ENCODE peak calls at places on chromosomes 12 and 14, in four cellular contexts. O is CD4-positive, alpha-beta memory T cell; Q is tibial nerve; L is psoas muscle. W is an unnamed sample.
A peak's percentile ranks its signal among the peaks of the same experiment; 100 is the strongest.

GRCh38 chr14:23379331-23380196 is 2.7 kb downstream of the CMTM5 start:
- DNase-seq in Q (no peak), L (peak; percentile 80), O (peak; percentile 64), W (peak; percentile 8)

GRCh38 chr12:13179159-13180074 is 17.1 kb upstream of the EMP1 start:
- DNase-seq in Q (no peak), O (peak; percentile 34), L (peak; percentile 68), W (no peak)

GRCh38 chr14:30582376-30582775 is 23.4 kb downstream of the G2E3 start:
- DNase-seq in Q (no peak), O (no peak), L (no peak), W (no peak)

GRCh38 chr12:65306603-65307501 is 28.4 kb downstream of the MSRB3 start:
- DNase-seq in O (no peak), Q (peak; percentile 25), L (no peak), W (no peak)

GRCh38 chr12:32776258-32776657 is 20.6 kb upstream of the YARS2 start:
- DNase-seq in L (no peak), Q (no peak), O (no peak), W (no peak)

GRCh38 chr12:63945777-63946176 is 101.3 kb downstream of the SRGAP1 start:
- DNase-seq in L (no peak), Q (no peak), O (no peak), W (no peak)

GRCh38 chr14:96362071-96362964 is 823 bp downstream of the ATG2B start:
- DNase-seq in Q (peak; percentile 19), L (no peak), O (peak; percentile 76), W (peak; percentile 54)

GRCh38 chr14:73755434-73756014 is 41.3 kb upstream of the PNMA1 start:
- DNase-seq in L (no peak), O (no peak), Q (no peak), W (peak; percentile 58)

GRCh38 chr12:59548930-59549329 is 46.9 kb upstream of the SLC16A7 start:
- DNase-seq in L (no peak), O (peak; percentile 21), Q (no peak), W (no peak)

GRCh38 chr14:64823305-64823985 is 56.3 kb downstream of the SPTB start:
- DNase-seq in Q (peak; percentile 50), L (peak; percentile 91), O (peak; percentile 58), W (peak; percentile 60)

GRCh38 chr14:32508281-32508680 is 179.2 kb downstream of the AKAP6 start:
- DNase-seq in Q (no peak), L (no peak), O (no peak), W (no peak)

GRCh38 chr12:104473374-104473983 is 16.7 kb downstream of the CHST11 start:
- DNase-seq in L (no peak), Q (no peak), O (no peak), W (peak; percentile 8)

GRCh38 chr14:55361190-55361589 is 50.4 kb downstream of the ATG14 start:
- DNase-seq in Q (no peak), O (no peak), L (no peak), W (no peak)

GRCh38 chr12:68823711-68824110 is 15.7 kb downstream of the MDM2 start:
- DNase-seq in L (no peak), Q (no peak), O (no peak), W (no peak)

GRCh38 chr12:101813117-101813516 is 17.6 kb downstream of the GNPTAB start:
- DNase-seq in O (no peak), L (no peak), Q (no peak), W (no peak)

GRCh38 chr14:24941719-24942118 is 108.2 kb downstream of the STXBP6 start:
- DNase-seq in Q (no peak), L (no peak), O (no peak), W (no peak)

GRCh38 chr12:124386661-124387509 is 92.0 kb downstream of the RFLNA start:
- DNase-seq in Q (no peak), L (peak; percentile 77), O (no peak), W (no peak)

GRCh38 chr14:105173901-105174894 is 5.6 kb upstream of the JAG2 start:
- DNase-seq in O (no peak), L (no peak), Q (no peak), W (no peak)

GRCh38 chr14:67820428-67820881 is 876 bp downstream of the RAD51B start:
- DNase-seq in O (no peak), Q (no peak), L (no peak), W (no peak)

GRCh38 chr12:114011711-114012110 is 45.6 kb upstream of the RBM19 start:
- DNase-seq in O (no peak), L (no peak), Q (no peak), W (no peak)

GRCh38 chr12:56208014-56208413 is 13.7 kb downstream of the RNF41 start:
- DNase-seq in O (no peak), L (no peak), Q (no peak), W (no peak)

GRCh38 chr12:51205350-51205749 is 12.5 kb downstream of the POU6F1 start:
- DNase-seq in O (no peak), L (no peak), Q (no peak), W (no peak)

GRCh38 chr14:103522028-103522581 is 525 bp downstream of the CKB start:
- DNase-seq in L (peak; percentile 60), Q (no peak), O (peak; percentile 19), W (no peak)

GRCh38 chr12:13428538-13429265 is 232.2 kb downstream of the EMP1 start:
- DNase-seq in O (no peak), Q (no peak), L (no peak), W (no peak)

GRCh38 chr14:63956326-63956725 is 103.5 kb downstream of the SYNE2 start:
- DNase-seq in Q (no peak), L (no peak), O (no peak), W (no peak)

GRCh38 chr12:120199595-120200306 is 1.2 kb downstream of the RPLP0 start:
- DNase-seq in O (no peak), Q (peak; percentile 58), L (peak; percentile 79), W (no peak)

GRCh38 chr12:96026331-96026730 is 9.1 kb downstream of the LTA4H start:
- DNase-seq in O (no peak), Q (no peak), L (no peak), W (no peak)

GRCh38 chr12:6018265-6018664 is 73.2 kb upstream of the ANO2 start:
- DNase-seq in Q (no peak), L (no peak), O (no peak), W (no peak)

GRCh38 chr12:68638171-68638570 is 27.5 kb downstream of the RAP1B start:
- DNase-seq in O (no peak), Q (no peak), L (no peak), W (no peak)

GRCh38 chr12:115163710-115164109 is 479.7 kb upstream of the TBX3 start:
- DNase-seq in L (no peak), Q (no peak), O (no peak), W (no peak)

GRCh38 chr12:88057994-88058718 is 29.0 kb upstream of the C12orf50 start:
- DNase-seq in L (no peak), O (no peak), Q (no peak), W (no peak)

GRCh38 chr12:114190971-114191370 is 215.0 kb downstream of the TBX5 start:
- DNase-seq in O (no peak), L (no peak), Q (no peak), W (no peak)

GRCh38 chr12:3925621-3926020 is 52.4 kb upstream of the PARP11 start:
- DNase-seq in L (no peak), Q (no peak), O (no peak), W (no peak)

GRCh38 chr12:64610092-64610659 is at the start of gene RASSF3:
- DNase-seq in Q (peak; percentile 8), O (peak; percentile 79), L (peak; percentile 84), W (no peak)

GRCh38 chr12:130083002-130083401 is 79.3 kb upstream of the FZD10 start:
- DNase-seq in Q (no peak), O (no peak), L (no peak), W (no peak)

GRCh38 chr12:130084359-130084758 is 77.9 kb upstream of the FZD10 start:
- DNase-seq in Q (no peak), L (no peak), O (no peak), W (no peak)

GRCh38 chr12:130086248-130086647 is 76.0 kb upstream of the FZD10 start:
- DNase-seq in O (no peak), Q (no peak), L (no peak), W (no peak)

GRCh38 chr12:130081420-130081819 is 80.8 kb upstream of the FZD10 start:
- DNase-seq in O (no peak), Q (no peak), L (no peak), W (no peak)

GRCh38 chr12:130083746-130084145 is 78.5 kb upstream of the FZD10 start:
- DNase-seq in Q (no peak), L (no peak), O (no peak), W (no peak)
- H3K27ac ChIP-seq in Q (no peak overlapping the region), L (no peak overlapping the region), O (no peak overlapping the region), W (no peak overlapping the region)

GRCh38 chr12:27865421-27865820 is 85.4 kb upstream of the MANSC4 start:
- DNase-seq in Q (no peak), O (no peak), L (no peak), W (no peak)
- H3K27ac ChIP-seq in Q (no peak overlapping the region), O (no peak overlapping the region), L (no peak overlapping the region), W (no peak overlapping the region)

GRCh38 chr12:89863968-89864367 is 155.3 kb upstream of the ATP2B1 start:
- DNase-seq in L (no peak), O (no peak), Q (no peak), W (no peak)
- H3K27ac ChIP-seq in L (no peak overlapping the region), O (peak overlapping the region; percentile 95), Q (peak overlapping the region; percentile 67), W (no peak overlapping the region)

GRCh38 chr12:26768611-26769603 is 64.1 kb downstream of the ITPR2 start:
- DNase-seq in O (no peak), L (no peak), Q (no peak), W (no peak)
- H3K27ac ChIP-seq in O (no peak overlapping the region), L (no peak overlapping the region), Q (no peak overlapping the region), W (no peak overlapping the region)

GRCh38 chr14:91406451-91406850 is 11.2 kb downstream of the CCDC88C start:
- DNase-seq in O (no peak), L (no peak), Q (no peak), W (no peak)
- H3K27ac ChIP-seq in O (peak overlapping the region; percentile 94), L (no peak overlapping the region), Q (no peak overlapping the region), W (no peak overlapping the region)

GRCh38 chr14:89549381-89550102 is 132.5 kb upstream of the FOXN3 start:
- DNase-seq in O (no peak), L (no peak), Q (no peak), W (no peak)
- H3K27ac ChIP-seq in O (no peak overlapping the region), L (no peak overlapping the region), Q (no peak overlapping the region), W (no peak overlapping the region)

GRCh38 chr12:19970116-19970515 is 398.2 kb upstream of the PDE3A start:
- DNase-seq in Q (no peak), O (no peak), L (no peak), W (no peak)
- H3K27ac ChIP-seq in Q (no peak overlapping the region), O (no peak overlapping the region), L (no peak overlapping the region), W (no peak overlapping the region)